ENCODE peak calls at places on chromosomes 7 and 10, in ten cellular contexts. C is fibroblast of mammary gland; K is psoas muscle; R is mucosa of descending colon; Z is substantia nigra; X is activated T-cell treated with anti-CD3 and anti-CD28 coated beads for 48 hours; E is stimulated activated CD4-positive, alpha-beta T cell treated with anti-CD3 and anti-CD28 coated beads, Interleukin-4, amount 100 ng/mL, for 4 hours; W is left ventricle myocardium inferior; Y is GM06990; A is keratinocyte. I is an unnamed sample.

GRCh38 chr10:125694874-125695273 is 11.9 kb upstream of the TEX36 start:
- DNase-seq in W (no peak), R (no peak), E (no peak), Z (no peak), K (no peak), X (no peak), C (peak), A (no peak), Y (no peak), I (no peak)

GRCh38 chr10:127431525-127431924 is 117.6 kb upstream of the NPS start:
- DNase-seq in W (no peak), Y (no peak), R (no peak), K (no peak), A (no peak), Z (no peak), X (no peak), E (no peak), C (no peak), I (no peak)

GRCh38 chr7:157399086-157399687 is 62.4 kb downstream of the DNAJB6 start:
- DNase-seq in E (no peak), W (no peak), R (no peak), C (no peak), K (no peak), Y (no peak), X (no peak), Z (no peak), A (no peak), I (no peak)

GRCh38 chr7:118734541-118734940 is 510.0 kb downstream of the ANKRD7 start:
- DNase-seq in Y (no peak), A (no peak), W (no peak), C (no peak), E (no peak), K (no peak), X (no peak), R (no peak), Z (no peak), I (no peak)

GRCh38 chr10:42929993-42930392 is 146.9 kb upstream of the RET start:
- DNase-seq in W (no peak), A (no peak), Y (no peak), Z (no peak), X (no peak), R (no peak), K (no peak), E (no peak), C (no peak), I (no peak)

GRCh38 chr7:44112231-44112996 is 8.3 kb downstream of the AEBP1 start:
- DNase-seq in X (no peak), Z (no peak), E (no peak), W (no peak), Y (no peak), C (no peak), K (no peak), A (no peak), R (no peak), I (peak)

GRCh38 chr7:124765401-124766352 is at the start of gene GPR37:
- DNase-seq in Z (peak), Y (peak), E (peak), W (no peak), X (peak), C (peak), R (peak), A (no peak), K (peak), I (peak)

GRCh38 chr7:6437251-6437650 is 10.5 kb downstream of the DAGLB start:
- DNase-seq in Y (no peak), X (peak), C (peak), A (no peak), E (no peak), W (no peak), K (no peak), Z (no peak), R (no peak), I (no peak)

GRCh38 chr7:110693348-110693747 is 397.6 kb upstream of the LRRN3 start:
- DNase-seq in W (no peak), Z (no peak), K (no peak), R (peak), E (no peak), A (no peak), X (no peak), Y (no peak), C (no peak), I (peak)

GRCh38 chr7:141820067-141820466 is 21.2 kb downstream of the PRSS37 start:
- DNase-seq in Z (no peak), W (no peak), K (no peak), X (no peak), C (no peak), Y (no peak), A (no peak), E (no peak), R (no peak), I (no peak)

GRCh38 chr7:140213684-140214074 is 36.9 kb upstream of the KDM7A start:
- DNase-seq in Z (no peak), R (no peak), Y (no peak), W (no peak), K (no peak), X (no peak), E (no peak), A (no peak), C (peak), I (no peak)

GRCh38 chr7:34096135-34096775 is 190.9 kb downstream of the BMPER start:
- DNase-seq in R (peak), X (no peak), Z (no peak), A (no peak), W (peak), Y (no peak), K (peak), E (no peak), C (peak), I (no peak)

GRCh38 chr10:92691042-92691590 is 1.4 kb downstream of the HHEX start:
- DNase-seq in E (no peak), A (no peak), K (no peak), Z (no peak), C (no peak), X (no peak), W (peak), Y (peak), R (peak), I (no peak)

GRCh38 chr7:139103057-139103820 is 6.3 kb downstream of the ZC3HAV1 start:
- DNase-seq in C (no peak), Y (no peak), W (no peak), K (no peak), Z (no peak), E (no peak), A (no peak), R (no peak), X (no peak), I (no peak)

GRCh38 chr10:124999433-125000365 is 57.8 kb downstream of the ZRANB1 start:
- DNase-seq in X (no peak), C (peak), R (peak), K (peak), W (peak), A (no peak), Z (peak), Y (no peak), E (no peak), I (no peak)

GRCh38 chr7:137747359-137748031 is 99.3 kb downstream of the DGKI start:
- DNase-seq in X (no peak), K (no peak), R (no peak), E (no peak), W (no peak), Y (no peak), Z (no peak), C (no peak), A (no peak), I (no peak)

GRCh38 chr7:100400656-100401055 is 27.4 kb downstream of the PILRA start:
- DNase-seq in E (peak), X (no peak), R (no peak), Y (no peak), C (no peak), W (no peak), A (no peak), K (no peak), Z (no peak), I (no peak)

GRCh38 chr7:15571303-15571878 is 9.6 kb upstream of the AGMO start:
- DNase-seq in X (no peak), A (no peak), Y (no peak), R (no peak), C (peak), Z (no peak), E (no peak), W (no peak), K (no peak), I (no peak)

GRCh38 chr10:21217107-21217506 is 308.4 kb downstream of the SKIDA1 start:
- DNase-seq in C (peak), W (no peak), R (no peak), Z (peak), K (no peak), A (no peak), Y (no peak), E (no peak), X (no peak), I (no peak)

GRCh38 chr10:59677253-59677831 is 32.3 kb downstream of the SLC16A9 start:
- DNase-seq in C (no peak), K (no peak), A (no peak), W (no peak), X (no peak), Y (no peak), E (no peak), R (no peak), Z (no peak), I (no peak)

GRCh38 chr7:155750255-155751125 is 61.8 kb downstream of the SHH start:
- DNase-seq in Y (no peak), Z (no peak), E (no peak), A (no peak), C (no peak), R (no peak), K (no peak), W (no peak), X (no peak), I (no peak)

GRCh38 chr10:77889277-77889903 is 37.2 kb downstream of the DLG5 start:
- DNase-seq in Z (peak), R (peak), Y (no peak), X (no peak), K (no peak), C (no peak), A (no peak), W (no peak), E (no peak), I (peak)

GRCh38 chr7:1144269-1144771 is 15.7 kb downstream of the ZFAND2A start:
- DNase-seq in A (no peak), X (no peak), Z (peak), K (no peak), E (no peak), R (no peak), C (peak), W (peak), Y (no peak), I (no peak)

GRCh38 chr10:102230861-102231356 is 4.8 kb downstream of the ELOVL3 start:
- DNase-seq in Z (no peak), E (peak), K (peak), Y (peak), W (peak), C (no peak), X (peak), A (no peak), R (peak), I (peak)

GRCh38 chr7:17680026-17680425 is 260.3 kb downstream of the SNX13 start:
- DNase-seq in W (no peak), K (peak), Z (peak), C (peak), E (no peak), R (peak), X (no peak), Y (no peak), A (no peak), I (no peak)

GRCh38 chr10:120666311-120666710 is 184.9 kb upstream of the WDR11 start:
- DNase-seq in X (no peak), Y (no peak), A (no peak), C (no peak), K (no peak), R (no peak), W (no peak), E (no peak), Z (no peak), I (no peak)

GRCh38 chr10:49534670-49535381 is 4.1 kb downstream of the ERCC6 start:
- DNase-seq in W (no peak), X (no peak), Y (peak), K (no peak), Z (no peak), R (no peak), A (no peak), C (peak), E (no peak), I (no peak)

GRCh38 chr7:110534241-110534931 is 556.5 kb upstream of the LRRN3 start:
- DNase-seq in C (peak), Z (no peak), Y (no peak), W (no peak), A (peak), E (no peak), X (no peak), K (no peak), R (no peak), I (peak)